ENCODE peak calls at places on chromosomes 7 and 10, in four cellular contexts. K is mesenchymal stem cell, T is pancreas, O is dorsolateral prefrontal cortex. X is an unnamed sample.

GRCh38 chr10:129495697-129496096 is 28.7 kb downstream of the MGMT start:
- DNase-seq in O (no peak), T (no peak), K (peak), X (no peak)

GRCh38 chr10:75294518-75294865 is 58.7 kb upstream of the COMTD1 start:
- DNase-seq in K (peak), T (peak), O (no peak), X (no peak)

GRCh38 chr10:24691113-24691512 is 32.6 kb downstream of the ARHGAP21 start:
- DNase-seq in T (no peak), O (no peak), K (peak), X (no peak)

GRCh38 chr7:128344431-128344774 is 695 bp upstream of the RBM28 start:
- DNase-seq in T (no peak), O (no peak), K (no peak), X (no peak)

GRCh38 chr10:112202561-112203241 is 19.1 kb upstream of the GPAM start:
- DNase-seq in O (no peak), T (no peak), K (no peak), X (no peak)

GRCh38 chr10:131569851-131570715 is 258.6 kb upstream of the TCERG1L start:
- DNase-seq in O (no peak), K (no peak), T (no peak), X (no peak)

GRCh38 chr7:123624527-123625183 is 23.0 kb downstream of the ASB15 start:
- DNase-seq in T (peak), O (no peak), K (no peak), X (no peak)

GRCh38 chr10:59700709-59701108 is 8.9 kb downstream of the SLC16A9 start:
- DNase-seq in T (no peak), K (no peak), O (no peak), X (no peak)

GRCh38 chr10:59068581-59069191 is 107.8 kb upstream of the PHYHIPL start:
- DNase-seq in T (no peak), K (no peak), O (no peak), X (no peak)

GRCh38 chr10:68795886-68796532 is 31.3 kb upstream of the STOX1 start:
- DNase-seq in K (no peak), O (no peak), T (no peak), X (no peak)

GRCh38 chr10:59537451-59537850 is 172.2 kb downstream of the SLC16A9 start:
- DNase-seq in K (peak), T (no peak), O (no peak), X (no peak)

GRCh38 chr10:122234416-122234815 is 36.7 kb upstream of the BTBD16 start:
- DNase-seq in K (no peak), O (no peak), T (no peak), X (no peak)

GRCh38 chr10:11462071-11462470 is 149.4 kb downstream of the USP6NL start:
- DNase-seq in K (no peak), T (no peak), O (no peak), X (no peak)

GRCh38 chr10:32061440-32061839 is 5.2 kb upstream of the KIF5B start:
- DNase-seq in K (no peak), T (no peak), O (no peak), X (no peak)

DNA sequence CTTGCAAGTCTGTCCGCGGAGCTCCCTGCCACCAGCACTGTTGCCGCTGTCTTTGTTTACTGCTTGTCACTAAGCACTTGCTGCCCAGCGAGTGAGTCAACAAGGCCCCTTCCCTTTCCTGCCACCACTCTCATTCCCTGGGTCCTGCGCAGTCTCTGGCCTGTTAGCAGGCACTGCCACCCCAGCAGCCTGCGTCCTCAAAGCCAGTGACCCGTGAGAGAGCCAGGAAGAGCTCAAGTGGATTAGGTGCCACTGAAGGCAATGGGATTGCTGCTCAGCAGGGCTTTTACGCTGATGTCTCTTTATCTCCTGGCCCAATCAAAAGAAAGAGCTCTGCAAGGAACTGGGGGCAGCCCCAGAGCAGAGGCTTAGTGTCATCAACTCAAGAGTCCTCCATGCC is at the start of gene FRMPD2:
- DNase-seq in T (no peak), O (no peak), K (no peak), X (no peak)
- H3K27ac ChIP-seq in T (no peak), O (peak), K (no peak), X (peak)

GRCh38 chr7:151745090-151745638 is 131.8 kb downstream of the PRKAG2 start:
- DNase-seq in K (peak), T (peak), O (no peak), X (no peak)
- H3K27ac ChIP-seq in K (no peak), T (no peak), O (no peak), X (no peak)

GRCh38 chr7:14776266-14776665 is 126.3 kb downstream of the DGKB start:
- DNase-seq in T (peak), K (no peak), O (no peak), X (no peak)
- H3K27ac ChIP-seq in T (no peak), K (no peak), O (no peak), X (no peak)

GRCh38 chr10:87829986-87830732 is 12.1 kb upstream of the ATAD1 start:
- DNase-seq in T (no peak), K (no peak), O (no peak), X (no peak)
- H3K27ac ChIP-seq in T (no peak), K (no peak), O (no peak), X (no peak)

X was measured in caudate nucleus.